ENCODE peak calls at places on chromosomes 7 and 10, in ten cellular contexts. U is tibial artery; D is NCI-H2081; B is SK-MEL-5; X is naive thymus-derived CD8-positive, alpha-beta T cell; T is lower lobe of right lung; C is GDM1; M is epithelial cell of esophagus; P is renal cortical epithelial cell; Y is NCI-H510A treated with DMSO at 0.1 percent for 48 hours. Q is an unnamed sample.

GRCh38 chr7:11605749-11606148 is 226.2 kb downstream of the THSD7A start:
- DNase-seq in T (no peak), P (no peak), Y (no peak), M (no peak), B (no peak), U (no peak), D (no peak), C (no peak), X (no peak), Q (no peak)

GRCh38 chr7:129436335-129436923 is 2.2 kb downstream of the STRIP2 start:
- DNase-seq in U (no peak), X (no peak), T (no peak), C (no peak), B (no peak), M (no peak), Y (peak; percentile 29), P (no peak), D (peak; percentile 76), Q (no peak)

GRCh38 chr10:14751576-14752330 is 22.9 kb downstream of the FAM107B start:
- DNase-seq in Y (no peak), D (no peak), C (no peak), X (no peak), P (peak; percentile 17), U (no peak), T (no peak), M (no peak), B (no peak), Q (no peak)

GRCh38 chr10:1289591-1289990 is 233.4 kb downstream of the WDR37 start:
- DNase-seq in X (no peak), P (no peak), Y (no peak), D (no peak), C (no peak), M (peak; percentile 92), B (no peak), T (no peak), U (no peak), Q (no peak)

GRCh38 chr10:36183056-36183455 is 541.0 kb upstream of the FZD8 start:
- DNase-seq in D (no peak), U (no peak), P (peak; percentile 53), X (no peak), C (no peak), T (no peak), Y (no peak), B (no peak), M (no peak), Q (no peak)

GRCh38 chr7:1474736-1475135 is 15.5 kb upstream of the MICALL2 start:
- DNase-seq in U (no peak), C (no peak), M (peak; percentile 60), P (no peak), B (no peak), X (no peak), Y (no peak), D (no peak), T (no peak), Q (no peak)

GRCh38 chr7:148303295-148304013 is 287.1 kb upstream of the C7orf33 start:
- DNase-seq in Y (no peak), X (no peak), D (no peak), M (peak; percentile 91), C (no peak), B (peak; percentile 54), P (peak; percentile 8), U (peak; percentile 77), T (no peak), Q (no peak)

GRCh38 chr7:44977956-44978355 is 859 bp downstream of the MYO1G start:
- DNase-seq in Y (no peak), U (no peak), T (no peak), C (no peak), P (no peak), B (no peak), M (no peak), X (peak; percentile 20), D (peak; percentile 70), Q (no peak)

GRCh38 chr10:126671402-126671975 is 996 bp upstream of the C10orf90 start:
- DNase-seq in P (no peak), T (no peak), C (no peak), Y (no peak), D (peak; percentile 70), U (no peak), X (no peak), M (no peak), B (no peak), Q (no peak)

GRCh38 chr7:137122145-137122544 is 221.4 kb downstream of the PTN start:
- DNase-seq in D (no peak), Y (no peak), P (no peak), U (no peak), B (no peak), C (no peak), X (no peak), T (no peak), M (no peak), Q (no peak)

GRCh38 chr10:95445223-95445836 is 115.8 kb downstream of the SORBS1 start:
- DNase-seq in C (no peak), T (peak; percentile 64), U (peak; percentile 95), Y (no peak), X (no peak), P (peak; percentile 87), M (peak; percentile 75), D (no peak), B (no peak), Q (no peak)

GRCh38 chr10:129089341-129089740 is 377.7 kb upstream of the MGMT start:
- DNase-seq in T (no peak), Y (no peak), P (no peak), D (no peak), M (no peak), B (no peak), U (no peak), C (no peak), X (no peak), Q (no peak)

GRCh38 chr10:61779950-61780659 is 117.4 kb downstream of the CABCOCO1 start:
- DNase-seq in T (peak; percentile 51), B (no peak), M (peak; percentile 92), Y (no peak), U (peak; percentile 76), C (no peak), D (no peak), X (no peak), P (peak; percentile 98), Q (no peak)

GRCh38 chr10:95375418-95375817 is 84.6 kb upstream of the PDLIM1 start:
- DNase-seq in T (no peak), C (no peak), P (no peak), X (no peak), U (no peak), M (no peak), B (no peak), Y (no peak), D (no peak), Q (no peak)

GRCh38 chr10:124026337-124026939 is 67.0 kb downstream of the CHST15 start:
- DNase-seq in B (no peak), M (no peak), C (no peak), D (no peak), P (no peak), T (no peak), U (no peak), Y (no peak), X (no peak), Q (no peak)

GRCh38 chr10:119575506-119575905 is 21.3 kb downstream of the TIAL1 start:
- DNase-seq in B (peak; percentile 42), U (no peak), Y (no peak), D (no peak), X (peak; percentile 44), M (peak; percentile 22), T (no peak), P (no peak), C (no peak), Q (no peak)

GRCh38 chr7:112529486-112529885 is 48.7 kb downstream of the LSMEM1 start:
- DNase-seq in B (no peak), D (no peak), U (no peak), M (peak; percentile 10), C (no peak), X (no peak), T (no peak), Y (no peak), P (no peak), Q (no peak)

GRCh38 chr7:29199776-29200175 is 5.2 kb downstream of the CHN2 start:
- DNase-seq in T (no peak), B (no peak), U (no peak), M (no peak), P (no peak), X (no peak), C (no peak), D (no peak), Y (no peak), Q (no peak)

GRCh38 chr7:96997512-96998032 is 7.8 kb upstream of the DLX6 start:
- DNase-seq in C (no peak), U (no peak), Y (no peak), X (no peak), D (no peak), B (no peak), T (no peak), M (no peak), P (no peak), Q (no peak)

GRCh38 chr10:34076443-34076842 is 738.7 kb downstream of the PARD3 start:
- DNase-seq in B (no peak), C (no peak), P (no peak), D (no peak), T (no peak), X (no peak), M (no peak), U (no peak), Y (no peak), Q (no peak)